ENCODE peak calls at places on chromosomes 5 and 9, in five cellular contexts. One of them, this sample, is unnamed. For H3K9me3, the result is how much of the 10 kb centered on the place peaks cover.

GRCh38 chr5:140546851-140547507 is 483 bp upstream of the EIF4EBP3 start:
- DNase-seq in IMR-90: no peak
- DNase-seq in effector memory CD4-positive, alpha-beta T cell: no peak
- DNase-seq in cardiac muscle cell: no peak
- DNase-seq in ovary: peak
- DNase-seq in this sample: no peak

GRCh38 chr9:94014066-94014654 is 59.0 kb upstream of the BARX1 start:
- DNase-seq in cardiac muscle cell: peak
- DNase-seq in IMR-90: peak
- DNase-seq in effector memory CD4-positive, alpha-beta T cell: no peak
- DNase-seq in ovary: no peak
- DNase-seq in this sample: no peak

GRCh38 chr5:133746834-133747233 is 134.5 kb upstream of the FSTL4 start:
- DNase-seq in ovary: no peak
- DNase-seq in IMR-90: no peak
- DNase-seq in effector memory CD4-positive, alpha-beta T cell: no peak
- DNase-seq in cardiac muscle cell: no peak
- DNase-seq in this sample: no peak

GRCh38 chr5:17001418-17001817 is 65.3 kb upstream of the MYO10 start:
- DNase-seq in ovary: no peak
- DNase-seq in IMR-90: peak
- DNase-seq in cardiac muscle cell: no peak
- DNase-seq in effector memory CD4-positive, alpha-beta T cell: no peak
- DNase-seq in this sample: no peak

GRCh38 chr5:37637165-37637845 is 202.5 kb downstream of the GDNF start:
- DNase-seq in ovary: no peak
- DNase-seq in effector memory CD4-positive, alpha-beta T cell: no peak
- DNase-seq in IMR-90: peak
- DNase-seq in cardiac muscle cell: no peak
- DNase-seq in this sample: no peak

GRCh38 chr9:38233343-38233742 is 159.2 kb upstream of the ALDH1B1 start:
- DNase-seq in ovary: no peak
- DNase-seq in IMR-90: no peak
- DNase-seq in cardiac muscle cell: no peak
- DNase-seq in effector memory CD4-positive, alpha-beta T cell: no peak
- DNase-seq in this sample: no peak

GRCh38 chr5:67061511-67061910 is 135.1 kb downstream of the CD180 start:
- DNase-seq in cardiac muscle cell: no peak
- DNase-seq in ovary: no peak
- DNase-seq in effector memory CD4-positive, alpha-beta T cell: no peak
- DNase-seq in IMR-90: no peak
- DNase-seq in this sample: no peak

GRCh38 chr5:66661149-66661548 is 65.0 kb downstream of the MAST4 start:
- DNase-seq in ovary: peak
- DNase-seq in cardiac muscle cell: peak
- DNase-seq in effector memory CD4-positive, alpha-beta T cell: no peak
- DNase-seq in IMR-90: peak
- DNase-seq in this sample: no peak

GRCh38 chr5:149217802-149218153 is 53.9 kb upstream of the AFAP1L1 start:
- DNase-seq in IMR-90: no peak
- DNase-seq in effector memory CD4-positive, alpha-beta T cell: no peak
- DNase-seq in ovary: no peak
- DNase-seq in cardiac muscle cell: no peak
- DNase-seq in this sample: no peak

GRCh38 chr5:149227168-149227826 is 44.4 kb upstream of the AFAP1L1 start:
- DNase-seq in effector memory CD4-positive, alpha-beta T cell: no peak
- DNase-seq in ovary: no peak
- DNase-seq in IMR-90: peak
- DNase-seq in cardiac muscle cell: peak
- DNase-seq in this sample: no peak

GRCh38 chr5:131186561-131187256 is 16.0 kb downstream of the LYRM7 start:
- DNase-seq in cardiac muscle cell: no peak
- DNase-seq in effector memory CD4-positive, alpha-beta T cell: no peak
- DNase-seq in ovary: no peak
- DNase-seq in IMR-90: peak
- DNase-seq in this sample: no peak

GRCh38 chr9:92100237-92100911 is 14.8 kb downstream of the SPTLC1 start:
- DNase-seq in effector memory CD4-positive, alpha-beta T cell: no peak
- DNase-seq in IMR-90: peak
- DNase-seq in cardiac muscle cell: peak
- DNase-seq in ovary: no peak
- DNase-seq in this sample: no peak

GRCh38 chr9:2602704-2603116 is 18.9 kb upstream of the VLDLR start:
- DNase-seq in cardiac muscle cell: peak
- DNase-seq in ovary: no peak
- DNase-seq in effector memory CD4-positive, alpha-beta T cell: no peak
- DNase-seq in IMR-90: peak
- DNase-seq in this sample: no peak

GRCh38 chr9:73073337-73074175 is 78.1 kb upstream of the ANXA1 start:
- DNase-seq in ovary: no peak
- DNase-seq in effector memory CD4-positive, alpha-beta T cell: no peak
- DNase-seq in IMR-90: no peak
- DNase-seq in cardiac muscle cell: no peak
- DNase-seq in this sample: no peak

GRCh38 chr9:22079873-22080341 is 70.8 kb upstream of the CDKN2B start:
- DNase-seq in effector memory CD4-positive, alpha-beta T cell: peak
- DNase-seq in IMR-90: peak
- DNase-seq in ovary: no peak
- DNase-seq in cardiac muscle cell: peak
- DNase-seq in this sample: no peak

GRCh38 chr5:2914991-2915484 is 163.6 kb upstream of the IRX2 start:
- DNase-seq in cardiac muscle cell: no peak
- DNase-seq in effector memory CD4-positive, alpha-beta T cell: no peak
- DNase-seq in ovary: no peak
- DNase-seq in IMR-90: no peak
- DNase-seq in this sample: no peak

GRCh38 chr9:127955294-127956015 is 17.8 kb upstream of the DPM2 start:
- DNase-seq in effector memory CD4-positive, alpha-beta T cell: peak
- DNase-seq in ovary: no peak
- DNase-seq in cardiac muscle cell: no peak
- DNase-seq in IMR-90: peak
- DNase-seq in this sample: peak

GRCh38 chr9:98248737-98249474 is 6.5 kb downstream of the TBC1D2 start:
- DNase-seq in ovary: no peak
- DNase-seq in IMR-90: peak
- DNase-seq in effector memory CD4-positive, alpha-beta T cell: no peak
- DNase-seq in cardiac muscle cell: peak
- DNase-seq in this sample: no peak

GRCh38 chr5:179879003-179879689 is 20.5 kb upstream of the MRNIP start:
- DNase-seq in effector memory CD4-positive, alpha-beta T cell: no peak
- DNase-seq in IMR-90: no peak
- DNase-seq in ovary: no peak
- DNase-seq in cardiac muscle cell: no peak
- DNase-seq in this sample: no peak
- H3K9me3 ChIP-seq in effector memory CD4-positive, alpha-beta T cell: under half
- H3K9me3 ChIP-seq in IMR-90: under half
- H3K9me3 ChIP-seq in ovary: under half
- H3K9me3 ChIP-seq in cardiac muscle cell: under half
- H3K9me3 ChIP-seq in this sample: under half

GRCh38 chr5:12272389-12272788 is 368.1 kb upstream of the CTNND2 start:
- DNase-seq in effector memory CD4-positive, alpha-beta T cell: no peak
- DNase-seq in IMR-90: no peak
- DNase-seq in ovary: no peak
- DNase-seq in cardiac muscle cell: no peak
- DNase-seq in this sample: no peak
- H3K9me3 ChIP-seq in effector memory CD4-positive, alpha-beta T cell: under half
- H3K9me3 ChIP-seq in IMR-90: under half
- H3K9me3 ChIP-seq in ovary: under half
- H3K9me3 ChIP-seq in cardiac muscle cell: under half
- H3K9me3 ChIP-seq in this sample: under half

GRCh38 chr5:150895431-150896428 is 9.1 kb downstream of the ZNF300 start:
- DNase-seq in ovary: no peak
- DNase-seq in cardiac muscle cell: no peak
- DNase-seq in effector memory CD4-positive, alpha-beta T cell: no peak
- DNase-seq in IMR-90: no peak
- DNase-seq in this sample: no peak
- H3K9me3 ChIP-seq in ovary: under half
- H3K9me3 ChIP-seq in cardiac muscle cell: under half
- H3K9me3 ChIP-seq in effector memory CD4-positive, alpha-beta T cell: under half
- H3K9me3 ChIP-seq in IMR-90: half or more
- H3K9me3 ChIP-seq in this sample: under half

DNA sequence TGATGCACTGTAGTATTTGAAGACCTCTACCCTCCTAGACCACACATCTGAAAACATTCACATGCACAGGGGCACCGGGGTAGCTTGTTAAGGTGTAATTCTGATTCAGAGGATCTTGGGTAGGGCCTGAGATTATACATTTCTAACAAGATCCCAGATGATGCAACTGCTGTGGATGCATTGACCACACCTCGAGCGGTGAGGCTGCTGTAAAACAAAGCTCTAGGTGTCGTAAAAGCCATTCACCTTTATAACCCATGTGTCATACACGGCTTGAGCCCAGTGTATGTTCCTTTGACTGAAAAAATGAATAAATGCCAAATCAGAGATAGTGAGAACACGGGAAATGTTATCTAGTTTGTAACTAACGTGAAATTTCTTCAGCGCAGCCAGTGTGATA is 1578.2 kb upstream of the WWC1 start:
- DNase-seq in effector memory CD4-positive, alpha-beta T cell: no peak
- DNase-seq in IMR-90: no peak
- DNase-seq in cardiac muscle cell: no peak
- DNase-seq in ovary: no peak
- DNase-seq in this sample: no peak
- H3K9me3 ChIP-seq in effector memory CD4-positive, alpha-beta T cell: under half
- H3K9me3 ChIP-seq in IMR-90: under half
- H3K9me3 ChIP-seq in cardiac muscle cell: under half
- H3K9me3 ChIP-seq in ovary: under half
- H3K9me3 ChIP-seq in this sample: under half

GRCh38 chr9:123550012-123550411 is 194.0 kb downstream of the CRB2 start:
- DNase-seq in effector memory CD4-positive, alpha-beta T cell: no peak
- DNase-seq in IMR-90: no peak
- DNase-seq in ovary: no peak
- DNase-seq in cardiac muscle cell: no peak
- DNase-seq in this sample: no peak
- H3K9me3 ChIP-seq in effector memory CD4-positive, alpha-beta T cell: under half
- H3K9me3 ChIP-seq in IMR-90: under half
- H3K9me3 ChIP-seq in ovary: under half
- H3K9me3 ChIP-seq in cardiac muscle cell: under half
- H3K9me3 ChIP-seq in this sample: under half

DNA sequence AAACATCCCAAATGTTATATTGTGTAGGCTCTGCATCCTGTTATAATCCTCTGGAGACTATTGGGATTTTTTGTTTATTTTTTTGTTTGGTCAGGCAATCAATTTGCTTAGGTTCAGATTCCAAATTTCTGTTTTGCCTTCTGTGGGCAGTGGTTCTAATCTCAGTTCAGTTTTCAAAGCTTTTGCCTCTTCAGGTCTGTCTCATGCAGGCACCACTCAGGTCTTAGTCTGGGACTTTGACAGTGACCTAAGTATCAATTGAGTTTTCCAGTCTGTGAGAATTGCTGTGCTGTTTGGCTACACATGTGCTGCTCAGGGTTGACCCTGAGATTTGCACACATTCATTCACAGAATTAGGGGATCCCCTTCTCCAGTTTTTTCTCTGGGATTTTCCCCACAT is 14.1 kb downstream of the SNX2 start:
- DNase-seq in effector memory CD4-positive, alpha-beta T cell: no peak
- DNase-seq in IMR-90: no peak
- DNase-seq in cardiac muscle cell: no peak
- DNase-seq in ovary: no peak
- DNase-seq in this sample: no peak
- H3K9me3 ChIP-seq in effector memory CD4-positive, alpha-beta T cell: under half
- H3K9me3 ChIP-seq in IMR-90: under half
- H3K9me3 ChIP-seq in cardiac muscle cell: under half
- H3K9me3 ChIP-seq in ovary: under half
- H3K9me3 ChIP-seq in this sample: under half

GRCh38 chr5:178997191-178997590 is 2.1 kb upstream of the GRM6 start:
- DNase-seq in IMR-90: no peak
- DNase-seq in effector memory CD4-positive, alpha-beta T cell: no peak
- DNase-seq in ovary: no peak
- DNase-seq in cardiac muscle cell: no peak
- DNase-seq in this sample: no peak
- H3K9me3 ChIP-seq in IMR-90: under half
- H3K9me3 ChIP-seq in effector memory CD4-positive, alpha-beta T cell: under half
- H3K9me3 ChIP-seq in ovary: under half
- H3K9me3 ChIP-seq in cardiac muscle cell: under half
- H3K9me3 ChIP-seq in this sample: under half

DNA sequence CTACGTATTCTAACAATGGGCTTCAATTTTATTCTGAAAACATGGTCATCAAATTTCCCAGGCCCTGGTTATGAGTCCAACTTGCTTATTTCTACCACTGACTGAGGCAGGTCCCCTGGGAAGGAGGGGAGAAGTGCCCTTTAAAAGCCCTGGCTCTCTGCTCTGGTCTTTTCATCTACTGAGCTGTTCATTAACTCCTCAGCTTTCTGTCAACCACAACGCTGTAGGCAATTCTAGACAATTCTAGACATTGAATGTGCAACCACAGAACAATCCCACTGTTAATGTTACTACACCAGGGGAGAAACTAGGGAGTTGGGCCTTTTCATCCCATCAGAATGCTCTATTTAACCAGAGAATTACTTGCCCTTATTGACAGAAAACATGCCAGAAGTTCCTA is 10.0 kb downstream of the MOCS2 start:
- DNase-seq in IMR-90: peak
- DNase-seq in cardiac muscle cell: no peak
- DNase-seq in effector memory CD4-positive, alpha-beta T cell: no peak
- DNase-seq in ovary: no peak
- DNase-seq in this sample: no peak
- H3K9me3 ChIP-seq in IMR-90: under half
- H3K9me3 ChIP-seq in cardiac muscle cell: under half
- H3K9me3 ChIP-seq in effector memory CD4-positive, alpha-beta T cell: under half
- H3K9me3 ChIP-seq in ovary: under half
- H3K9me3 ChIP-seq in this sample: under half

GRCh38 chr5:172971482-172971881 is 12.1 kb upstream of the ATP6V0E1 start:
- DNase-seq in IMR-90: no peak
- DNase-seq in ovary: no peak
- DNase-seq in cardiac muscle cell: no peak
- DNase-seq in effector memory CD4-positive, alpha-beta T cell: no peak
- DNase-seq in this sample: no peak

GRCh38 chr5:172972557-172972956 is 11.0 kb upstream of the ATP6V0E1 start:
- DNase-seq in cardiac muscle cell: no peak
- DNase-seq in IMR-90: no peak
- DNase-seq in effector memory CD4-positive, alpha-beta T cell: no peak
- DNase-seq in ovary: no peak
- DNase-seq in this sample: no peak

GRCh38 chr5:172975289-172975688 is 8.3 kb upstream of the ATP6V0E1 start:
- DNase-seq in ovary: no peak
- DNase-seq in cardiac muscle cell: no peak
- DNase-seq in IMR-90: no peak
- DNase-seq in effector memory CD4-positive, alpha-beta T cell: no peak
- DNase-seq in this sample: no peak

GRCh38 chr5:172973127-172973916 is 10.2 kb upstream of the ATP6V0E1 start:
- DNase-seq in IMR-90: peak
- DNase-seq in cardiac muscle cell: peak
- DNase-seq in effector memory CD4-positive, alpha-beta T cell: no peak
- DNase-seq in ovary: no peak
- DNase-seq in this sample: no peak

DNA sequence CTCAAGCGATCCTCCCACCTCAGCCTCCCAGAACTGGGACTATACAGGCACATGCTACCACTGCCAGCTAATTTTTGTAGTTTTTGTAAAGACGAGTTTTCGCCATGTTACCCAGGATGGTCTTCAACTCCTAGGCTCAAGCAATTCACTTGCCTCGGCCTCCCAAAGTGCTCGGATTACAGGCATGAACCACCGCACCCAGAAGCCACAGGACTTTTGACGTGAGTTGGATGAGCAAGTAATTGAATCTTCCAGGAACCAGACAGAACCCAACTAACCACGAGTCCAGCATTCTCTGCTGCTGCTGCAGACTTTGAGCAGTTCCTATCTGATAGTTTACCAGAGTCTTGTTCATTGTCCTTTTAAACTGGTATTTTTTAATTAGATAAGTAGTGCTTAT is 9.6 kb upstream of the ATP6V0E1 start:
- DNase-seq in cardiac muscle cell: peak
- DNase-seq in ovary: no peak
- DNase-seq in IMR-90: peak
- DNase-seq in effector memory CD4-positive, alpha-beta T cell: no peak
- DNase-seq in this sample: no peak
- H3K9me3 ChIP-seq in cardiac muscle cell: under half
- H3K9me3 ChIP-seq in ovary: under half
- H3K9me3 ChIP-seq in IMR-90: under half
- H3K9me3 ChIP-seq in effector memory CD4-positive, alpha-beta T cell: under half
- H3K9me3 ChIP-seq in this sample: under half

This sample was measured in T-helper 17 cell.